ENCODE peak calls at places on chromosomes 16 and 17, in ten cellular contexts. One of them, this sample, is unnamed.

GRCh38 chr17:80219013-80219776 is 938 bp downstream of the SGSH start:
- DNase-seq in ovary: peak; percentile 72
- DNase-seq in neural crest cell: no peak
- DNase-seq in upper lobe of left lung: peak; percentile 90
- DNase-seq in stomach: peak; percentile 85
- DNase-seq in colonic mucosa: peak; percentile 81
- DNase-seq in SK-N-SH: peak; percentile 82
- DNase-seq in left lung: peak; percentile 90
- DNase-seq in A549: peak; percentile 44
- DNase-seq in progenitor cell of endocrine pancreas: no peak
- DNase-seq in this sample: peak; percentile 13

GRCh38 chr16:67516296-67517177 is 12.1 kb upstream of the RIPOR1 start:
- DNase-seq in ovary: no peak
- DNase-seq in neural crest cell: no peak
- DNase-seq in upper lobe of left lung: no peak
- DNase-seq in stomach: no peak
- DNase-seq in colonic mucosa: no peak
- DNase-seq in SK-N-SH: no peak
- DNase-seq in left lung: no peak
- DNase-seq in A549: peak; percentile 76
- DNase-seq in progenitor cell of endocrine pancreas: no peak
- DNase-seq in this sample: no peak

GRCh38 chr17:21689604-21690003 is 2.7 kb upstream of the KCNJ18 start:
- DNase-seq in ovary: peak; percentile 57
- DNase-seq in neural crest cell: no peak
- DNase-seq in upper lobe of left lung: no peak
- DNase-seq in stomach: no peak
- DNase-seq in colonic mucosa: no peak
- DNase-seq in SK-N-SH: no peak
- DNase-seq in left lung: peak; percentile 75
- DNase-seq in A549: peak; percentile 21
- DNase-seq in progenitor cell of endocrine pancreas: no peak
- DNase-seq in this sample: peak; percentile 42

GRCh38 chr16:69761983-69762842 is at the start of gene WWP2:
- DNase-seq in ovary: peak; percentile 86
- DNase-seq in neural crest cell: peak; percentile 56
- DNase-seq in upper lobe of left lung: peak; percentile 80
- DNase-seq in stomach: peak; percentile 82
- DNase-seq in colonic mucosa: peak; percentile 75
- DNase-seq in SK-N-SH: peak; percentile 93
- DNase-seq in left lung: peak; percentile 93
- DNase-seq in A549: peak; percentile 77
- DNase-seq in progenitor cell of endocrine pancreas: peak; percentile 74
- DNase-seq in this sample: peak; percentile 16

GRCh38 chr17:18920911-18921441 is 31.0 kb upstream of the SLC5A10 start:
- DNase-seq in ovary: no peak
- DNase-seq in neural crest cell: no peak
- DNase-seq in upper lobe of left lung: no peak
- DNase-seq in stomach: no peak
- DNase-seq in colonic mucosa: peak; percentile 33
- DNase-seq in SK-N-SH: no peak
- DNase-seq in left lung: no peak
- DNase-seq in A549: no peak
- DNase-seq in progenitor cell of endocrine pancreas: no peak
- DNase-seq in this sample: no peak

GRCh38 chr16:77383606-77384187 is 51.1 kb downstream of the ADAMTS18 start:
- DNase-seq in ovary: no peak
- DNase-seq in neural crest cell: no peak
- DNase-seq in upper lobe of left lung: no peak
- DNase-seq in stomach: no peak
- DNase-seq in colonic mucosa: no peak
- DNase-seq in SK-N-SH: no peak
- DNase-seq in left lung: no peak
- DNase-seq in A549: no peak
- DNase-seq in progenitor cell of endocrine pancreas: no peak
- DNase-seq in this sample: no peak

GRCh38 chr16:60485877-60486489 is 1550.3 kb downstream of the CDH8 start:
- DNase-seq in ovary: no peak
- DNase-seq in neural crest cell: no peak
- DNase-seq in upper lobe of left lung: no peak
- DNase-seq in stomach: no peak
- DNase-seq in colonic mucosa: no peak
- DNase-seq in SK-N-SH: no peak
- DNase-seq in left lung: no peak
- DNase-seq in A549: no peak
- DNase-seq in progenitor cell of endocrine pancreas: no peak
- DNase-seq in this sample: no peak

GRCh38 chr17:33154869-33155455 is 138.1 kb downstream of the ASIC2 start:
- DNase-seq in ovary: no peak
- DNase-seq in neural crest cell: no peak
- DNase-seq in upper lobe of left lung: no peak
- DNase-seq in stomach: no peak
- DNase-seq in colonic mucosa: no peak
- DNase-seq in SK-N-SH: no peak
- DNase-seq in left lung: no peak
- DNase-seq in A549: no peak
- DNase-seq in progenitor cell of endocrine pancreas: no peak
- DNase-seq in this sample: no peak

GRCh38 chr17:56478836-56479447 is 114.6 kb upstream of the NOG start:
- DNase-seq in ovary: no peak
- DNase-seq in neural crest cell: no peak
- DNase-seq in upper lobe of left lung: no peak
- DNase-seq in stomach: no peak
- DNase-seq in colonic mucosa: peak; percentile 20
- DNase-seq in SK-N-SH: peak; percentile 21
- DNase-seq in left lung: no peak
- DNase-seq in A549: peak; percentile 25
- DNase-seq in progenitor cell of endocrine pancreas: no peak
- DNase-seq in this sample: no peak

GRCh38 chr17:70775667-70776066 is 606.3 kb downstream of the KCNJ2 start:
- DNase-seq in ovary: no peak
- DNase-seq in neural crest cell: no peak
- DNase-seq in upper lobe of left lung: no peak
- DNase-seq in stomach: no peak
- DNase-seq in colonic mucosa: no peak
- DNase-seq in SK-N-SH: peak; percentile 28
- DNase-seq in left lung: no peak
- DNase-seq in A549: no peak
- DNase-seq in progenitor cell of endocrine pancreas: no peak
- DNase-seq in this sample: no peak

DNA sequence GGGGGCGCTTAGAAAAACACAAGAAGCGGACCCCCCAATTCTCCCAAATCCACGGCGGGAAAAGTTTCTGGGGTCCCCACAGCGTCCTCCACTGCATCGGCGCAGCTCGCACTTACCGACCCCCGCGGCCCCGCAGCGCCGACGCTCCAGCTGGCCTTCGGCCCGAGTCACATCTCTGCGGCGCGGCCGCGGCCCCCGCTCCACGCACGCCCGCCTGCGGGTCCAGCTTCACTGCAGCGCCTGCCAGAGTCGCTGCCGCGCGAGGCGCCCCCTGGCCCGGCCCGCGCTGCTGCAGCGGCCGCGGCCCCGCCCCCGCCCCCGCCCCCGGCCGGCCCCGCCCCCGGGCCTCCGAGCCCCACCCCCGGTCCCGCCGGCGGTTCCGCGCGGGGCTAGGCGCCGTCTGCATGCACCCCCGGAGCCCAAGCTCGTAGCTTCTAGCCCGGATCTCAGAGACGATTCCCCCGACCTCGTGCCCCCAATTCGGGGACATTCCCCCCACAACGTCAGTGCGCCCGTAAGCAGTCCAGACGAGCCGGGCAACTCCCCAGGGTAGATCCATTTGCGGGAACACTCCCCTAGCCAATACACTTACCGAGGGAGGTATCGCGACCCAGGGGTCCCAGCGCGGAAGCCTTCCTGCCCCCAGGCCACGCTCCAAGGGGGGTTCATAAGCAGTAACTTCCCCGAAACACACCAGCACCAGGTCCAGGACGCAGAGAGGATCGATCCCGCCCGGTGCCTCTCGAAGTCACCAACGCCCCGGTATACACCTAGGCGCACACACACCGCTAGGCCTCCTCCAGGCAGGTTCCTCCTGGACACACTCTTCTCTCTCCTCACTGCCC is at the start of gene GPRC5B:
- DNase-seq in ovary: peak; percentile 82
- DNase-seq in neural crest cell: peak; percentile 33
- DNase-seq in upper lobe of left lung: peak; percentile 23
- DNase-seq in stomach: peak; percentile 60
- DNase-seq in colonic mucosa: peak; percentile 48
- DNase-seq in SK-N-SH: peak; percentile 91
- DNase-seq in left lung: peak; percentile 76
- DNase-seq in A549: peak; percentile 39
- DNase-seq in progenitor cell of endocrine pancreas: peak; percentile 48
- DNase-seq in this sample: no peak
- TF ChIP-seq CTCF in ovary: no peak
- TF ChIP-seq CTCF in neural crest cell: peak; percentile 22
- TF ChIP-seq CTCF in upper lobe of left lung: no peak
- TF ChIP-seq CTCF in stomach: no peak
- TF ChIP-seq CTCF in colonic mucosa: no peak
- TF ChIP-seq CTCF in SK-N-SH: peak; percentile 35
- TF ChIP-seq CTCF in left lung: no peak
- TF ChIP-seq CTCF in A549: peak; percentile 57
- TF ChIP-seq CTCF in progenitor cell of endocrine pancreas: peak; percentile 28
- TF ChIP-seq CTCF in this sample: peak; percentile 27

DNA sequence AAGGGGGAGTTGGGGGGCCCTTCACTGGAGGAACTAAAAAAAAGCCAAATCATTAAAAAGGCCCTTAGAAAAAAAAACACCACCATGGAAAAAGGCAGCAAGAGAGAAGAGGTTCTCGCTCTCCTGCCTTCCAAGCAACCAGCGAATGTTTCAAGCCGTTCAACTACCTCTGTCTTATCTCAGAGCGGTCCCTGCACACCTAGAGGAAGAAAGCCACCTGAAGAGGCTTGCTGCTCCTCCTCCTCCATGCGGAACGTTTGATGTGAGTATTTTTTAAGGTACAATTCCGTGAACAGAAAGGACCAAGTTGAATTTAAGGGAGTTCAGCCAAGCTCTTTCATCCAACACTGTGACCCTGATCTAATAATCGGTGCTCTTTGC is 9.2 kb downstream of the NXN start:
- DNase-seq in ovary: no peak
- DNase-seq in neural crest cell: no peak
- DNase-seq in upper lobe of left lung: no peak
- DNase-seq in stomach: no peak
- DNase-seq in colonic mucosa: no peak
- DNase-seq in SK-N-SH: no peak
- DNase-seq in left lung: no peak
- DNase-seq in A549: no peak
- DNase-seq in progenitor cell of endocrine pancreas: no peak
- DNase-seq in this sample: no peak
- TF ChIP-seq CTCF in ovary: no peak
- TF ChIP-seq CTCF in neural crest cell: no peak
- TF ChIP-seq CTCF in upper lobe of left lung: no peak
- TF ChIP-seq CTCF in stomach: no peak
- TF ChIP-seq CTCF in colonic mucosa: no peak
- TF ChIP-seq CTCF in SK-N-SH: no peak
- TF ChIP-seq CTCF in left lung: no peak
- TF ChIP-seq CTCF in A549: no peak
- TF ChIP-seq CTCF in progenitor cell of endocrine pancreas: no peak
- TF ChIP-seq CTCF in this sample: no peak

DNA sequence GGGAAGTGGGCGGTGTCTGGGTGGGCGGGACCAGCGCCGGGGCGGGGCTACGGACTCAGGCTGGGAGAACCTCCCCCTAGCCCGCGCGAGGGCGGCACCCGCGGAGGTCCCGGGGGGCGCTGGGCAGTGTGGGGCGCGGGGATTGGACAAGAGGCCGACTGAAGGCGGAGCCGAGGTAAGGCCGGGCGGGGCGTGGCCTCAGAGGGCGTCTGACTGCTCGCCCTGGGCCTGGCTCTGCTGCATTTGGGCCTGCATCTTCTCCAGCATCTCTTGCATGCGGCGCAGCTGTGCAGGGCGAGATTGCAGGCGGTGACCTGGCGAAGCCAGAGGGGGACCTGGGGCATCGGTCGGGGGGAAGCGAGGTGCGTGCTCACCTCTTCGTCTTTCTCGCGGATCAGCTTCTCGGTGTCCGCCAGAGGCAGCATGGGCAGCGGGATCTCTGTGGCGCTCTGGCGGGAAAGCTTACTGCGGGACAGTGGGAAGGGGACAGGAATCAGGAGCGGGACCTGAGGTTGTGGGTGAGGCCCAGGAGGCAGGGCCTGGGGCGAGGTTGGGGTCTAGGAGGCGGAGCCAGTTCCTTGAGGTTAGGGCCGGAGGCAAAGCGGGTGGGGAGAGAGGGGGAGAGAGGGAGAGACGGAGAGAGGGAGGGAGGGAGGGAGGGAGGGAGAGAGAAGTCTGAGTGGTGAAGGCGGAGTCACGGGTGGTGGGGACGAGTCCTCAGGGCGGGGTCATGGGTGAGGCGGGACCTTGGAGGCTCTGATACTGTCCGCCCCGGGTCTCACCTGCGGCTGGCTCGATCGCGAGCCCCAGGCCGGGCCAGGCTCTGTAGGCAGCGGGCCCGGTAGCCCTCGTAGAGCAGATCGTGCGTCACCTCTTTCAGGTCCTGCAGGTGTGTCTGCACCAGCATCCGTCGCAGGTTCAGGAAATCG is 3.9 kb downstream of the SEPTIN1 start:
- DNase-seq in ovary: peak; percentile 100
- DNase-seq in neural crest cell: peak; percentile 97
- DNase-seq in upper lobe of left lung: peak; percentile 100
- DNase-seq in stomach: peak; percentile 99
- DNase-seq in colonic mucosa: peak; percentile 99
- DNase-seq in SK-N-SH: peak; percentile 98
- DNase-seq in left lung: peak; percentile 100
- DNase-seq in A549: peak; percentile 93
- DNase-seq in progenitor cell of endocrine pancreas: peak; percentile 99
- DNase-seq in this sample: peak; percentile 86
- TF ChIP-seq CTCF in ovary: no peak
- TF ChIP-seq CTCF in neural crest cell: peak; percentile 22
- TF ChIP-seq CTCF in upper lobe of left lung: no peak
- TF ChIP-seq CTCF in stomach: no peak
- TF ChIP-seq CTCF in colonic mucosa: no peak
- TF ChIP-seq CTCF in SK-N-SH: peak; percentile 35
- TF ChIP-seq CTCF in left lung: no peak
- TF ChIP-seq CTCF in A549: no peak
- TF ChIP-seq CTCF in progenitor cell of endocrine pancreas: peak; percentile 34
- TF ChIP-seq CTCF in this sample: peak; percentile 31

DNA sequence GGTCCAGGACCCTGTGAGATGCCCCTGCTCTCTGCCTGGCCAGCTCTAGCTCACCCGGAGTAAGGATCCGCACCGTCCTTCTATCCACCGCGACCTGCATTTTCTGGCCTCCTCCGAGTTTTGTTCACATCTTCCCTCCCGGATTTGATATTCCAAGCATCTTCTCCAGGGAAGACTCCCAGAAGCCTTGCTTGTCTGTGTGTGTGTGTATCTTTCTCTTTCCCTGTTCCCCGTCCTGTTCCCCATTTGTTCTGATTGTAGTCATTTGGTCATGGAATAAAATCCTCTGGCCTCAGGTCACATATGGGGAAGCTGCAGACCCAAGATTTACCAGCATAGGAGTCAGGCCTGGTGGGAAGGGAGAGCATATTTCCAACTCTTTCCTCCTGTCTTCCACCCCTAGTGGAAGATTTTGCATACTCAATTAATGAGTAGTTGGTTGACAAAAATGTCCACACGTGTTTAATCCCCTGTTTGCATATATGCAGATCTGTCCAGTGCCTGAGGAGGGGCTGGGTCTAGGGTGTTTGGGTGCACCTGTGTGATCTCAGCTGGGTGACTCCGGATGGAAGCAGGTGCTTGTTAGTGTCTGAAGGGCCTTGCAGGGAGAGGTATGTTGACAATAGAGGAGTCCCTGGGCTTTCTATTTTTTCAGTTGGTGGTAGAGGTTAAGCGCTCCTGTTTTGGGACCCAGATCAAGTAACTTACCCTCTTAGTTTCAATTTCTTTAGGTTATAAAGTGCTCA is 1.9 kb downstream of the PRAC1 start:
- DNase-seq in ovary: no peak
- DNase-seq in neural crest cell: no peak
- DNase-seq in upper lobe of left lung: no peak
- DNase-seq in stomach: no peak
- DNase-seq in colonic mucosa: peak; percentile 64
- DNase-seq in SK-N-SH: no peak
- DNase-seq in left lung: no peak
- DNase-seq in A549: no peak
- DNase-seq in progenitor cell of endocrine pancreas: no peak
- DNase-seq in this sample: no peak
- TF ChIP-seq CTCF in ovary: no peak
- TF ChIP-seq CTCF in neural crest cell: no peak
- TF ChIP-seq CTCF in upper lobe of left lung: no peak
- TF ChIP-seq CTCF in stomach: no peak
- TF ChIP-seq CTCF in colonic mucosa: no peak
- TF ChIP-seq CTCF in SK-N-SH: no peak
- TF ChIP-seq CTCF in left lung: no peak
- TF ChIP-seq CTCF in A549: no peak
- TF ChIP-seq CTCF in progenitor cell of endocrine pancreas: no peak
- TF ChIP-seq CTCF in this sample: no peak